ENCODE peak calls at places on chromosomes 7 and 10, in five cellular contexts. S, B, E, V and K are unnamed samples.

GRCh38 chr7:45696476-45696875 is 122.3 kb downstream of the ADCY1 start:
- DNase-seq in S (no peak), B (no peak), E (no peak), V (no peak), K (no peak)

GRCh38 chr7:18829518-18830252 is 287.8 kb downstream of the TWIST1 start:
- DNase-seq in S (no peak), B (no peak), E (peak), V (no peak), K (no peak)

GRCh38 chr7:81299272-81299671 is 380.4 kb upstream of the SEMA3C start:
- DNase-seq in S (peak), B (no peak), E (peak), V (no peak), K (no peak)

GRCh38 chr7:940599-941408 is 13.7 kb downstream of the ADAP1 start:
- DNase-seq in S (no peak), B (no peak), E (no peak), V (no peak), K (no peak)

GRCh38 chr7:135714534-135715009 is 13.4 kb downstream of the SLC13A4 start:
- DNase-seq in S (no peak), B (no peak), E (peak), V (no peak), K (no peak)

GRCh38 chr7:157830331-157830730 is 493.5 kb downstream of the DNAJB6 start:
- DNase-seq in S (no peak), B (no peak), E (no peak), V (no peak), K (no peak)

GRCh38 chr10:52583341-52583740 is 189.2 kb downstream of the MBL2 start:
- DNase-seq in S (no peak), B (no peak), E (no peak), V (no peak), K (no peak)

GRCh38 chr7:135704698-135705097 is 23.3 kb downstream of the SLC13A4 start:
- DNase-seq in S (no peak), B (no peak), E (no peak), V (no peak), K (no peak)

GRCh38 chr7:111958889-111959288 is 247.3 kb downstream of the DOCK4 start:
- DNase-seq in S (peak), B (no peak), E (no peak), V (no peak), K (no peak)

GRCh38 chr10:116669832-116670644 is 49.3 kb downstream of the PNLIPRP2 start:
- DNase-seq in S (no peak), B (peak), E (no peak), V (no peak), K (peak)

GRCh38 chr10:47040041-47040491 is 128.8 kb downstream of the PTPN20 start:
- DNase-seq in S (no peak), B (no peak), E (no peak), V (no peak), K (no peak)

GRCh38 chr7:21113609-21114416 is 314.1 kb upstream of the SP4 start:
- DNase-seq in S (no peak), B (no peak), E (no peak), V (no peak), K (no peak)

DNA sequence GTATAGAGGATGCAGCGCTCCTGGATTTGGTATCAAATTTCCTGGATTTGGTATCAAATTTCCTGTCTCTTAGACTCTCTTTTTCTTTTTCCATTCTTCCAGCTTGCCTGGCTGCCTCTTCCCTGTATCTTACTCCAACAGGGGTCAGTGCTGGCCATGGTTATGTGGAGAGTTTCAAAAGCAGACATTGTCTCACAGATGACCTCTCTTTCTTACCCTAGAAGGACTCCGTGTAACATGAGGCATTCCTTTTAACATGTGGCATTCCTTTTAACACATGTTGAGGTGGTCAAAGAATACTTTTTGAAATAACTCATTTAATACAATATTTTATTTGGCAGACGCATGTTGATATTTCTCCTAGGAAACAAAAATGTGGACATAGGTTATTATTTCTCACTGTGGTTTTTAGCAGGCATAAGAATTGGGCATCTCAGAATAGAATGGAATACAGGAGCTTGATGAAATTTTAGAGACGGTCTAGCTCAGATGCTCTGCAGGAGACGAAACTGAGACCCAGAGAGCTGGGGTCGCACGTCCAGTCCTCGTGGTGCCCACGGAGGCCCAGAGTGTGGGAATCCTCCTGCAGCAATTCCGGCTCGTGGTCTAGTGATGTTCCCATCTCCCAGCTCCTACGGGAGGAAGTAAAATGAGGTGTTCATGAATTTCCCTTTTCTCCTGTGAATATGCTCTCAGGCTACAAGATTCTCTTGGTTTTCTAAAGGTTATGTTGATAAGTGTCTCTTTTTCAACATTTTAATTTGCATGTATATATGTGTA is 59.6 kb upstream of the PITRM1 start:
- DNase-seq in S (no peak), B (no peak), E (peak), V (no peak), K (no peak)
- TF ChIP-seq CTCF in S (no peak), B (no peak), E (peak), V (no peak), K (no peak)

DNA sequence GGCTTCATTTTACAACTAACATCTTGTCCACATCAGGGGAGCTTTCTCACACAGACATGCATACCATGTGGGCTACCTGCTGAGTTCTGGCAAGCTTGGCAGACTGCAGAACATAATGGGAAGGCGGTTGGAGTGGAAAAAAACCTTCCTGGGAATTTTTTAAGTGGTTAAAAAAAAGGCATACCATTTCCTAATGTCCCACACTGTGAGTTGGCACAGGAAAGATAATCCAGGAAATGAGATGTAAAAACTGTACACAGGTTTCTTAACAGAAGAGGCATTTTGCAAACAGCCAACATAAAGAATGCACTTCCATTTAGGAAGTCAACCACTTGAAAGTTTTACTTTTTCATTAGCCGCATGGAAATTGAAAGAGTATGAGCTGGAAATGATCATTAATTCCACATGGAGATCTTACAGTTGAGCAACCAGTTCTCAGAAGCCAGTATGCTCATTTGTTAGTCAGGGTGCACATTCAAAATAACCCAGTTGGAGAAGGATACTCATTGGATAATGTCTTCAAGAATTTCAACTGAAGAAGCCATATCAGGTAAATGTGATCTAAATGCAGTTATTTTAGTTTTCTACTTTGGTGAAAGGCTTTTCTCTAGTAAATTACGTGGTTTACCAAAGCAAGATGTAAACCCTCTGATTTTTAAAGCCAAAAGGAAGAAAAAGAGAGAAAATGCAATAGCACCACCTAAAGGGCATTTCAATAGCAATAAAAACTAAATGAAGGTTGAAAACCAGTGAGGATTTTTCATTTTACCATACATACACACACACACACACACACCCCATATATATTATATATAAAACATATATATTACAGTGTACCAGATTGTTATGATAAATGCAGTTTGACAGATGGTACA is 194.0 kb downstream of the TAX1BP1 start:
- DNase-seq in S (peak), B (no peak), E (no peak), V (no peak), K (no peak)
- TF ChIP-seq CTCF in S (peak), B (no peak), E (peak), V (peak), K (peak)

GRCh38 chr10:119543814-119544642 is 1.5 kb upstream of the RGS10 start:
- DNase-seq in S (no peak), B (no peak), E (no peak), V (no peak), K (no peak)
- TF ChIP-seq CTCF in S (no peak), B (no peak), E (no peak), V (no peak), K (no peak)

DNA sequence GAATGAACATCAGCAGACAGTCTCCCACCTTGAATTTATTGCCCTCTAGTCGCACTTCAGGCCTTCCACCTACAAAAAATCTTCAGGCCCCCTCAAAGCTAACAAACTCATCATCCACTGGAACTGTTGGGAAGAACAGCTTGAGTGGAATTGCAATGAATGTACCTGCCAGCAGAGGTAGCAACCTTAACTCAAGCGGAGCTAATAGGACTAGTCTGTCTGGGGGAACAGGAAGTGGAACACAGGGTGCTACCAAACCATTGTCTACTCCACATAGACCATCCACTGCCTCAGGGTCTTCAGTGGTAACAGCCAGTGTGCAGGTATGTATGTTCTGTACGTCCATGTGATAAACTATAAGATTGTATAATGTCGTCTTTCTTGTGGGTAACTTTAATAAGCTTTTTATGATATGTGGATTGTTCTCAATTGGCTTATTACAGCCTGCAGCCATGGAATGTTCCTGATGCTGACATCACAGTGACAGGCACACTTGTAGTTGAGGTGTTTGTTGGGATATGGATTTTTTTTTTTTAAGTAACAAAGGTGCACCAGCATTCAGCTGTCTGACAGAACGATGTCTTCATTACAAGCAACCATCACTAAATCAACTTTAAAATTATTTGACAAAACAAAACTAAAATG is 53.3 kb downstream of the UBN2 start:
- DNase-seq in S (no peak), B (peak), E (no peak), V (no peak), K (no peak)
- TF ChIP-seq CTCF in S (no peak), B (peak), E (no peak), V (no peak), K (no peak)